ENCODE peak calls at places on chromosomes 1 and 21, in eight cellular contexts. Q, M, L, U, A, E, D and G are unnamed samples.

GRCh38 chr1:40401427-40402201 is 28.1 kb downstream of the SMAP2 start:
- DNase-seq in Q (no peak), M (no peak), L (no peak), U (no peak), A (no peak), E (no peak), D (no peak), G (no peak)

GRCh38 chr1:224543453-224543852 is 72.7 kb upstream of the CNIH3 start:
- DNase-seq in Q (no peak), M (no peak), L (no peak), U (no peak), A (no peak), E (peak; percentile 9), D (no peak), G (no peak)

GRCh38 chr1:197911172-197911856 is 5.9 kb upstream of the LHX9 start:
- DNase-seq in Q (no peak), M (no peak), L (no peak), U (peak; percentile 77), A (no peak), E (no peak), D (no peak), G (no peak)

GRCh38 chr1:117967472-117967871 is 37.9 kb downstream of the WDR3 start:
- DNase-seq in Q (no peak), M (no peak), L (peak; percentile 73), U (no peak), A (peak; percentile 22), E (peak; percentile 16), D (peak; percentile 71), G (no peak)

GRCh38 chr21:45256912-45257672 is 30.6 kb downstream of the POFUT2 start:
- DNase-seq in Q (no peak), M (no peak), L (peak; percentile 25), U (peak; percentile 64), A (no peak), E (no peak), D (no peak), G (no peak)

GRCh38 chr1:76868154-76868882 is 1.0 kb downstream of the ST6GALNAC5 start:
- DNase-seq in Q (no peak), M (no peak), L (peak; percentile 50), U (peak; percentile 83), A (peak; percentile 46), E (peak; percentile 18), D (no peak), G (no peak)

GRCh38 chr1:64234714-64235113 is 31.3 kb downstream of the UBE2U start:
- DNase-seq in Q (no peak), M (no peak), L (no peak), U (no peak), A (no peak), E (no peak), D (no peak), G (no peak)

GRCh38 chr1:63662056-63662836 is 69.0 kb downstream of the PGM1 start:
- DNase-seq in Q (no peak), M (no peak), L (peak; percentile 83), U (no peak), A (peak; percentile 95), E (peak; percentile 79), D (peak; percentile 91), G (no peak)

GRCh38 chr1:179926494-179927205 is 28.0 kb upstream of the CEP350 start:
- DNase-seq in Q (peak; percentile 28), M (no peak), L (peak; percentile 70), U (no peak), A (peak; percentile 92), E (no peak), D (peak; percentile 84), G (no peak)